ENCODE peak calls at places on chromosomes 4 and X, in seven cellular contexts. A is fibroblast of lung; B is A549; W is CD4-positive, alpha-beta T cell; C is AG04450; U is spleen; F is SJSA1. R is an unnamed sample.

GRCh38 chr4:76589872-76590846 is 155.1 kb downstream of the SHROOM3 start:
- DNase-seq in A (peak), B (peak), W (no peak), C (peak), U (no peak), F (peak), R (no peak)

GRCh38 chrX:16711219-16712115 is 1.0 kb downstream of the CTPS2 start:
- DNase-seq in A (peak), B (no peak), W (no peak), C (no peak), U (no peak), F (no peak), R (no peak)

GRCh38 chrX:131704136-131704695 is 160.3 kb downstream of the OR13H1 start:
- DNase-seq in A (no peak), B (peak), W (no peak), C (no peak), U (peak), F (peak), R (peak)

GRCh38 chr4:145207934-145208333 is 27.5 kb upstream of the OTUD4 start:
- DNase-seq in A (no peak), B (no peak), W (no peak), C (no peak), U (no peak), F (no peak), R (no peak)

GRCh38 chrX:49155243-49155899 is 7.2 kb upstream of the MAGIX start:
- DNase-seq in A (peak), B (peak), W (no peak), C (no peak), U (no peak), F (peak), R (no peak)

GRCh38 chr4:30402276-30402675 is 317.9 kb upstream of the PCDH7 start:
- DNase-seq in A (peak), B (no peak), W (no peak), C (no peak), U (no peak), F (no peak), R (no peak)

GRCh38 chr4:16597829-16598228 is 300.6 kb downstream of the LDB2 start:
- DNase-seq in A (no peak), B (no peak), W (no peak), C (no peak), U (no peak), F (no peak), R (no peak)

GRCh38 chrX:115399306-115399705 is 109.8 kb downstream of the LUZP4 start:
- DNase-seq in A (no peak), B (no peak), W (no peak), C (no peak), U (no peak), F (no peak), R (no peak)

GRCh38 chr4:81509822-81510221 is 38.1 kb upstream of the RASGEF1B start:
- DNase-seq in A (no peak), B (no peak), W (no peak), C (no peak), U (peak), F (no peak), R (no peak)

GRCh38 chrX:92232182-92232581 is 453.0 kb downstream of the PCDH11X start:
- DNase-seq in A (peak), B (no peak), W (no peak), C (no peak), U (no peak), F (no peak), R (no peak)

DNA sequence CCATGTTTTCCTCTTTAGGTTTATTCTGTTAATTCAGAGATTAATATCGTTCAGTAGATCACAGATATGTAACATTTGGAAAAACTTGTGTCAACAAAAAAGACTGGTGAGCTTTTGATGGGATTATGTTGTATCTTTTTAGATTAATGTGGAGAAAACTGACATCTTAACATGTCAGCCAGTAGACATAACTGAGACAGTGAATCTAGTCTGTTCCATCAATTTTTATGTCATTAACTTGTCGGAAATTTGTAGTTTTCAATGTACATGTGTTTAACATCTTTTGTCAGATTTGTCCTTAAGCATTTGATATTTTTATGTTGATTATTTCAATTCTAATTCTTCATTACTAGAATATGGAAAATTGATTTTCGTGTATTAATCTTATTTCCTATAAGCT is 42.0 kb downstream of the APELA start:
- DNase-seq in A (no peak), B (no peak), W (no peak), C (no peak), U (no peak), F (no peak), R (no peak)
- H3K27ac ChIP-seq in A (no peak), B (no peak), W (no peak), C (no peak), U (no peak), F (no peak), R (no peak)

DNA sequence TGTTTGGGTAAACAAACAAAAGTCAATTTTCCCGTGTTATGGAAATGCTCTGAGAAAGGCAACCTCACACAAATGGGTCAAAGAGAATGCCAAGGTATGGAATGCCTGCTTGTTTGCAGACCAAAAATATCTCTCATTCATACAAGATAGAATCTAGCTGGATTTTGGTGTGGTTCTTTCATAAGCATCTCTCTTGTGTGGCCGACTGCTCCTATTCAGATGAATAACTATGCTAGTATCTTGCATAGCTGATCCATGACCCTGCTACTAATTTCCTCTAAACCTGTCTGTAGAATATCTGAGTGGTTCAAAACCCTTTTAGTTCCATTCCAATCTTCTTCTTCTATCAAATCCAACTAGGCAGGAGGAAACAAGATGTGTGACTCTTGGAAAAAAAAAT is 28.2 kb upstream of the SORBS2 start:
- DNase-seq in A (no peak), B (no peak), W (no peak), C (no peak), U (no peak), F (no peak), R (no peak)
- H3K27ac ChIP-seq in A (peak), B (peak), W (no peak), C (no peak), U (no peak), F (peak), R (peak)

DNA sequence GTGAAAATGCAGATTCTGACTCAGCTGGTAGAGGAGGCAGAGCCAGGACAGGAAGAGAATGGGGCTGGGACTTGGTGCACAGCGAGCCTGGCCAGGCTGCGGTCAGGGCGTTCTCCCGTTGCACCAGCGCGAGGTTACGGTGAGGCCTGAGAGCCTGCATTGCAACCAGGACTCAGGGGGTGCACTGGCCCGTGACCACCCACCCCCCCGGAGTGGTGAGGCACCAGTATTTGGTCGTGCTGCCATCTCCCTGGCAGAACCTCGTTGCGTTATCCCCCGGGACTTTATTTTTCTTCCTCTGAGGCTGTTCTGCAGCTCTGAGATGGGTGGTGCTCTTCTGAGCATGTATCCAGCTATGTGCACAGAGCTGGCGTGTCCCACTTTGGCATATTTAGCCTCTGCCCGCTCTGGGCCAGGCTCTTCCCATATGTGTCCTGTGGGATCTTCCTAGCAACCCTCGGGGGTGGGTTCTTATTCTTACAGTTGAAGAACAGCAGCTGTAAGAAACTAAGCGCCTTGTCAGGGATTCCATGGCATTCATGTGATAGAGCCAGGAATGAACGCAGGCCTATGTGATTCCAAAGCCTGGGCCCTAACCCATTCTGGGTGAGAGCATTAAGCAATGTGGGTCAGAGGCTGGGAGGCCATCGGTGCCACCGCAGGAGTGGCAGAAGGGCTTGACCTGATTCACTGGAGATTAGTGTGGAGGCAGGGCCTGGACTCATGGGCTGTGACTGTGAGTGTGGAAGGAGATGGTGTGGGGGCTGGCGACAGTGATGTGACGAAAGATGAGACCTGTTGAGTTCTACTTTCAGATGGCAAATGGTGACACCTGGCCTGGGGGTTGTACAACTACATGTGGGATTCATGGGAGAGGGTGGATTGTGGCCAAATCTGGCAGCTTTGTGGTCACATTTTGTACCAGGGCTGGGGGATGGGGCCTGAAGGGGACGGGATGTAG is 3.1 kb downstream of the TADA2B start:
- DNase-seq in A (no peak), B (no peak), W (no peak), C (no peak), U (peak), F (no peak), R (no peak)
- H3K27ac ChIP-seq in A (no peak), B (no peak), W (no peak), C (no peak), U (no peak), F (no peak), R (no peak)

DNA sequence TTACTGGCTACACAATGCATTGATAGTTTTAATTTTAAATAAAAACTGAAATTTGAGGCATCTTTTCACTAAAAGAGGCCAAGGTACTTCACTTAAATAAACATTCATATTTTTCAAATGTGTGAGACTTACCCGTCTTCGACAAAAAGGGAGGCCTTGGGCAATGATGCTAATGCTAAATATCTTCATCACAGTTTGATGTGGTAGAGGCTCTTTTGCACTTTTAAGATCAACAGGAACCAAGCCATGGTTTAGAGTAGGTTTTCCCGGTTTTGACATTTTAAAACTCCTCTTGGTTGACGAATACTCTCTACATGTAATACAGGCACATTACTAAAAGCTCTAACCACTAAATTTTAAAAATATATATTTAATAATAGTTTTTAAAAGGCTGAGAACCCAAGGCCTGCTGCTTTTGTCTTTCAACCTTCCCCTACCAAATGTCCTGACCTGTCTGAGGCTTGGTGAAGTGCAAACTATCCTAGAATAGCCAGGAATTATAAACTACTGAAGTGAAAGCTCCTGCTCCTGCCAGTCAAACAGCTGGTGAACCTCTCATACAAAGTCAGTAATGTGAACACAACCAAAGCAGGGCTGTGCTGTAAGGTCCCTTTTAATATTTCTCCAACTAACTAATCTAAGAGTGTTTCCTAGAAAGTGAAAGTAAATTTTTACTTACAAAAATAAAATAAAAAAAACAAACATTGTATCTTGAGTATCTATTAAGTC is 153.7 kb downstream of the FBXW7 start:
- DNase-seq in A (peak), B (no peak), W (no peak), C (peak), U (no peak), F (no peak), R (no peak)
- H3K27ac ChIP-seq in A (peak), B (no peak), W (no peak), C (no peak), U (peak), F (no peak), R (no peak)

GRCh38 chr4:83677656-83678055 is 141.7 kb downstream of the GPAT3 start:
- DNase-seq in A (no peak), B (no peak), W (no peak), C (no peak), U (no peak), F (no peak), R (no peak)

DNA sequence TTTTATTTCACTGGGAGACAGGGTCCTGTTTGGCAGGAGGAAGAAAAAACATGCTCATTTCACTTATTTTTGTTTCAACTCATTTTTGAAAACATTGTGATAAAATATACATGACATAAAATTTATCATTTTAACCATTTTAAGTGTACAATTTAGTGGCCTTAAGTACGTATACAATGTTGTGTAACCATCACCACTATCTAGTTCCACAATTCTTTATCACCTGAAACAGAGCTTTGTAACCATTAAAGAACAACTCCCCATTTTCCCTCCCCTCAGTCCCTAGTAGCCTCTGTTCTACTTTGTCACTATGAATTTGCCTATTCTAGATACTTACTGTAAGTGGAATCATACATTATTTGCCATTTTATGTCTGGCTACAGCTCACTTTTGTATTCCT is 143.8 kb downstream of the GPAT3 start:
- DNase-seq in A (no peak), B (no peak), W (no peak), C (no peak), U (no peak), F (no peak), R (no peak)
- H3K27ac ChIP-seq in A (no peak), B (no peak), W (no peak), C (no peak), U (no peak), F (no peak), R (no peak)

GRCh38 chr4:14787894-14788293 is 214.4 kb upstream of the CPEB2 start:
- DNase-seq in A (peak), B (no peak), W (no peak), C (no peak), U (no peak), F (no peak), R (peak)

GRCh38 chr4:14790487-14790886 is 211.8 kb upstream of the CPEB2 start:
- DNase-seq in A (no peak), B (no peak), W (no peak), C (no peak), U (no peak), F (no peak), R (no peak)

GRCh38 chr4:14787221-14787620 is 215.1 kb upstream of the CPEB2 start:
- DNase-seq in A (no peak), B (no peak), W (no peak), C (no peak), U (no peak), F (no peak), R (no peak)

GRCh38 chr4:14792702-14793227 is 209.5 kb upstream of the CPEB2 start:
- DNase-seq in A (no peak), B (no peak), W (no peak), C (no peak), U (no peak), F (no peak), R (no peak)
- H3K27ac ChIP-seq in A (no peak), B (peak), W (no peak), C (no peak), U (no peak), F (no peak), R (no peak)

GRCh38 chr4:139762715-139763114 is 97.1 kb downstream of the MGST2 start:
- DNase-seq in A (no peak), B (no peak), W (no peak), C (no peak), U (no peak), F (no peak), R (no peak)

GRCh38 chr4:139763668-139764067 is 98.0 kb downstream of the MGST2 start:
- DNase-seq in A (no peak), B (no peak), W (no peak), C (no peak), U (no peak), F (no peak), R (no peak)

GRCh38 chr4:139763205-139763604 is 97.6 kb downstream of the MGST2 start:
- DNase-seq in A (no peak), B (no peak), W (no peak), C (no peak), U (no peak), F (no peak), R (no peak)

GRCh38 chr4:139764192-139764591 is 98.6 kb downstream of the MGST2 start:
- DNase-seq in A (no peak), B (no peak), W (no peak), C (no peak), U (no peak), F (no peak), R (no peak)

GRCh38 chr4:139764686-139765085 is 99.1 kb downstream of the MGST2 start:
- DNase-seq in A (no peak), B (no peak), W (no peak), C (no peak), U (no peak), F (no peak), R (no peak)
- H3K27ac ChIP-seq in A (no peak), B (no peak), W (no peak), C (no peak), U (peak), F (no peak), R (no peak)

R was measured in Panc1.